ENCODE peak calls at places on chromosomes 6 and 20, in seven cellular contexts. R is mucosa of descending colon, S is AG04450, Q is ELF-1, V is left lung, F is GDM1, X is astrocyte of the hippocampus. O is an unnamed sample.

GRCh38 chr6:147643341-147644200 is 135.1 kb downstream of the SAMD5 start:
- DNase-seq in R (no peak), Q (no peak), S (no peak), V (no peak), F (no peak), X (no peak), O (no peak)

GRCh38 chr6:7148100-7148822 is 40.5 kb downstream of the RREB1 start:
- DNase-seq in S (no peak), V (no peak), R (no peak), Q (no peak), F (no peak), X (peak), O (no peak)

GRCh38 chr6:153368131-153368530 is 237.0 kb upstream of the RGS17 start:
- DNase-seq in X (no peak), F (no peak), Q (no peak), R (no peak), S (no peak), V (no peak), O (no peak)

GRCh38 chr6:127732927-127733326 is 156.0 kb downstream of the C6orf58 start:
- DNase-seq in F (no peak), V (no peak), S (no peak), R (no peak), Q (no peak), X (no peak), O (no peak)

GRCh38 chr6:41964201-41964887 is 22.7 kb upstream of the CCND3 start:
- DNase-seq in V (no peak), R (no peak), F (no peak), S (no peak), X (peak), Q (no peak), O (no peak)

GRCh38 chr20:9061434-9061833 is 7.5 kb upstream of the PLCB4 start:
- DNase-seq in V (no peak), F (no peak), S (no peak), R (no peak), Q (no peak), X (no peak), O (no peak)

GRCh38 chr6:33288141-33288941 is 698 bp downstream of the WDR46 start:
- DNase-seq in V (no peak), S (no peak), R (no peak), X (no peak), F (no peak), Q (no peak), O (no peak)

GRCh38 chr6:154738561-154738961 is 5.3 kb downstream of the SCAF8 start:
- DNase-seq in Q (no peak), V (no peak), X (no peak), S (no peak), F (no peak), R (no peak), O (no peak)

GRCh38 chr20:18992418-18992817 is 178.8 kb downstream of the SCP2D1 start:
- DNase-seq in V (no peak), S (no peak), F (no peak), R (no peak), X (no peak), Q (no peak), O (no peak)

GRCh38 chr6:24387818-24388217 is 14.9 kb upstream of the MRS2 start:
- DNase-seq in X (no peak), V (no peak), S (no peak), R (no peak), F (no peak), Q (no peak), O (no peak)

GRCh38 chr6:156126535-156126934 is 650.6 kb upstream of the ARID1B start:
- DNase-seq in Q (peak), F (no peak), X (peak), V (no peak), R (no peak), S (no peak), O (no peak)

GRCh38 chr20:51500311-51500710 is 42.2 kb downstream of the NFATC2 start:
- DNase-seq in R (no peak), V (no peak), F (peak), Q (no peak), S (no peak), X (no peak), O (no peak)

GRCh38 chr6:150391890-150392289 is 23.1 kb downstream of the IYD start:
- DNase-seq in R (no peak), X (no peak), V (no peak), Q (no peak), F (no peak), S (no peak), O (no peak)

GRCh38 chr20:36491901-36492617 is 49.3 kb upstream of the MYL9 start:
- DNase-seq in V (no peak), S (no peak), F (peak), R (peak), X (peak), Q (no peak), O (no peak)